ENCODE peak calls at places on chromosomes 6 and 20, in ten cellular contexts. R is heart right ventricle, T is mesothelial cell of epicardium, N is cardiac fibroblast, J is astrocyte of the spinal cord, O is ovary, D is AG09309, C is endothelial cell of umbilical vein, H is HL-60, I is GM13976. E is an unnamed sample.
A peak's percentile ranks its signal among the peaks of the same experiment; 100 is the strongest.

GRCh38 chr6:18090349-18090786 is 32.1 kb downstream of the NHLRC1 start:
- DNase-seq in N (no peak), R (no peak), I (no peak), D (no peak), C (no peak), O (no peak), H (no peak), T (no peak), J (no peak), E (no peak)

GRCh38 chr20:59772373-59772705 is 161.1 kb downstream of the SYCP2 start:
- DNase-seq in C (no peak), R (no peak), H (no peak), I (no peak), O (no peak), T (no peak), D (no peak), N (no peak), J (no peak), E (no peak)

GRCh38 chr6:126539022-126539421 is 199.1 kb downstream of the CENPW start:
- DNase-seq in R (no peak), D (no peak), C (peak; percentile 59), J (peak; percentile 77), T (no peak), N (peak; percentile 11), H (no peak), I (no peak), O (no peak), E (peak; percentile 10)

GRCh38 chr6:402901-403658 is 11.5 kb downstream of the IRF4 start:
- DNase-seq in D (no peak), O (no peak), J (no peak), H (no peak), C (no peak), T (no peak), I (no peak), R (no peak), N (no peak), E (no peak)

GRCh38 chr6:35087361-35088280 is 53.5 kb downstream of the TCP11 start:
- DNase-seq in D (no peak), T (peak; percentile 32), O (peak; percentile 28), J (no peak), N (no peak), H (no peak), C (no peak), R (no peak), I (peak; percentile 18), E (no peak)

GRCh38 chr6:37714836-37715425 is 17.2 kb upstream of the MDGA1 start:
- DNase-seq in O (no peak), R (no peak), I (no peak), D (no peak), H (no peak), N (no peak), C (no peak), T (no peak), J (no peak), E (no peak)

GRCh38 chr6:154796484-154796883 is 63.3 kb downstream of the SCAF8 start:
- DNase-seq in C (no peak), I (no peak), O (no peak), T (no peak), R (no peak), H (no peak), N (no peak), D (no peak), J (no peak), E (no peak)

GRCh38 chr6:136225496-136225895 is 24.6 kb downstream of the MTFR2 start:
- DNase-seq in O (no peak), H (no peak), C (no peak), N (no peak), D (no peak), R (no peak), J (no peak), T (no peak), I (no peak), E (no peak)

GRCh38 chr20:32036252-32036651 is 15.8 kb upstream of the HCK start:
- DNase-seq in N (no peak), I (no peak), O (no peak), T (no peak), D (no peak), R (no peak), H (peak; percentile 34), J (no peak), C (no peak), E (no peak)

GRCh38 chr20:32037929-32038328 is 14.1 kb upstream of the HCK start:
- DNase-seq in R (no peak), O (no peak), J (peak; percentile 37), T (no peak), I (no peak), D (peak; percentile 21), H (peak; percentile 62), N (peak; percentile 45), C (no peak), E (peak; percentile 42)

GRCh38 chr20:32035398-32035852 is 16.6 kb upstream of the HCK start:
- DNase-seq in C (no peak), R (no peak), O (no peak), J (no peak), I (peak; percentile 47), H (no peak), N (no peak), D (no peak), T (no peak), E (no peak)

GRCh38 chr20:32036716-32037355 is 15.2 kb upstream of the HCK start:
- DNase-seq in J (peak; percentile 12), C (no peak), O (no peak), I (no peak), T (no peak), H (peak; percentile 76), D (peak; percentile 39), N (no peak), R (no peak), E (no peak)

GRCh38 chr20:32034581-32035397 is 17.3 kb upstream of the HCK start:
- DNase-seq in J (no peak), H (peak; percentile 82), O (no peak), R (no peak), N (no peak), C (no peak), I (peak; percentile 41), T (no peak), D (no peak), E (peak; percentile 19)
- TF ChIP-seq CTCF in J (no peak), H (peak; percentile 40), O (no peak), R (peak; percentile 36), N (no peak), C (no peak), I (peak; percentile 64), T (no peak), D (peak; percentile 50), E (peak; percentile 70)

GRCh38 chr6:22575190-22575589 is 5.8 kb downstream of the HDGFL1 start:
- DNase-seq in D (peak; percentile 14), C (peak; percentile 34), H (no peak), I (no peak), R (no peak), T (no peak), O (no peak), N (no peak), J (peak; percentile 48), E (no peak)

GRCh38 chr6:22570185-22570551 is 802 bp downstream of the HDGFL1 start:
- DNase-seq in H (no peak), D (no peak), O (no peak), N (no peak), T (no peak), R (no peak), C (no peak), I (peak; percentile 3), J (no peak), E (no peak)

GRCh38 chr6:22568854-22569253 is 512 bp upstream of the HDGFL1 start:
- DNase-seq in D (no peak), O (no peak), R (no peak), J (no peak), N (no peak), C (no peak), I (peak; percentile 3), T (no peak), H (no peak), E (no peak)

DNA sequence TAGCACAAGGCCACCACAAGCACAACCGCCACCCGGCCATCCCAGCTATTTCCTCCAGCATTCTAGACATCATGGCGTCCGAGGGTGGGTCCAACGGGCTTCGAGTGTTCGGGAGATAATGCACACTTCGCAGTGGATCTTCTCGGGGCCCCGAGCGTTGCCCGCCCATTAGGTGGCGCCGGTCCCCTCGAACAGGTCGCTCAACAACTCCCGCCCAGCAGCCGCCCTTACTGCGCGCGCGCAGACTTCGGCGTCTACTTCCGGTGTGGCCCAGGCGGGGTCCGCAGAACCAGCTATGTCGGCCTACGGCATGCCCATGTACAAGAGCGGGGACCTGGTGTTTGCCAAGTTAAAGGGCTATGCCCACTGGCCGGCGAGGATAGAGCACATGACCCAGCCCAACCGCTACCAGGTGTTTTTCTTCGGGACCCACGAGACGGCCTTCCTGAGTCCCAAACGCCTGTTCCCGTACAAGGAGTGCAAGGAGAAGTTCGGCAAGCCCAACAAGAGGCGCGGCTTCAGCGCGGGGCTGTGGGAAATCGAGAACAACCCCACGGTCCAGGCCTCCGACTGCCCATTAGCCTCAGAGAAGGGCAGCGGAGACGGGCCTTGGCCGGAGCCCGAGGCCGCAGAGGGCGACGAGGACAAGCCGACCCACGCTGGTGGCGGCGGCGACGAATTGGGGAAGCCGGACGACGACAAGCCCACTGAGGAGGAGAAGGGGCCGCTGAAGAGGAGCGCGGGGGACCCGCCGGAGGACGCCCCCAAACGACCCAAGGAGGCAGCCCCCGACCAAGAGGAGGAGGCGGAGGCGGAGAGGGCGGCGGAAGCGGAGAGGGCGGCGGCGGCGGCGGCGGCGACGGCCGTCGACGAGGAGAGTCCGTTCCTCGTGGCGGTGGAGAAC is at the start of gene HDGFL1:
- DNase-seq in N (no peak), J (no peak), C (no peak), D (no peak), I (peak; percentile 8), R (no peak), T (no peak), O (no peak), H (no peak), E (no peak)
- TF ChIP-seq CTCF in N (no peak), J (no peak), C (no peak), D (no peak), I (no peak), R (no peak), T (no peak), O (no peak), H (no peak), E (no peak)

DNA sequence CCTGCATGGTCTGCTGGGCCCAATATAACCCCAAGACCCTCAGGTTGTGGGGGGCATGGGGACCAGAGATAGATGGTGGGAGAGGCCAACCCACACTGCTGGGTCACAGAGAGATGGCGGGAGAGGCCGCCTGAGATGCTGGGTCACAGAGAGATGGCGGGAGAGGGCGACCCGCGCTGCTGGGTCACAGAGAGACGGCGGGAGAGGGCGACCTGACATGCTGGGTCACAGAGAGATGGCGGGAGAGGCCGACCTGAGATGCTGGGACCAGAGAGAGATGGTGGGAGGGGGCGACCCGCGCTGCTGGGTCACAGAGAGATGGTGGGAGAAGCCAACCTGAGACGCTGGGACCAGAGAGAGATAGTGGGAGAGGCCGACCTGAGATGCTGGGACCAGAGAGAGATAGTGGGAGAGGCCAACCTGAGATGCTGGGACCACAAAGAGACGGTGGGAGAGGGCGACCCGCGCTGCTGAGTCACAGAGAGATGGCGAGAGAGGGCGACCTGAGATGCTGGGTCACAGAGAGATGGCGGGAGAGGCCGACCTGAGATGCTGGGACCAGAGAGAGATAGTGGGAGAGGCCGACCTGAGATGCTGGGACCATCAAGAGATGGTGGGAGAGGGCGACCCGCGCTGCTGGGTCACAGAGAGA is 133.2 kb downstream of the DLL1 start:
- DNase-seq in H (no peak), O (peak; percentile 17), I (no peak), C (no peak), D (no peak), N (no peak), J (no peak), T (no peak), R (no peak), E (no peak)
- TF ChIP-seq CTCF in H (no peak), O (no peak), I (no peak), C (no peak), D (no peak), N (no peak), J (no peak), T (no peak), R (no peak), E (no peak)

GRCh38 chr6:166515072-166515810 is 71.2 kb downstream of the RAMACL start:
- DNase-seq in H (no peak), J (peak; percentile 84), O (no peak), C (peak; percentile 56), D (peak; percentile 59), I (no peak), T (no peak), R (no peak), N (peak; percentile 73), E (peak; percentile 83)
- TF ChIP-seq CTCF in H (no peak), J (peak; percentile 59), O (no peak), C (peak; percentile 32), D (peak; percentile 70), I (no peak), T (no peak), R (peak; percentile 21), N (peak; percentile 66), E (peak; percentile 78)

E was measured in HFFc6.